ENCODE peak calls at places on chromosome 16, in five cellular contexts. T, C, J, W and M are unnamed samples.

GRCh38 chr16:68187505-68187904 is 48.4 kb downstream of the ESRP2 start:
- DNase-seq in T (no peak), C (no peak), J (no peak), W (no peak), M (no peak)

GRCh38 chr16:86700396-86700945 is 122.1 kb downstream of the FOXL1 start:
- DNase-seq in T (no peak), C (no peak), J (no peak), W (no peak), M (no peak)

GRCh38 chr16:81431554-81432353 is 12.9 kb upstream of the CMIP start:
- DNase-seq in T (no peak), C (no peak), J (no peak), W (no peak), M (no peak)

GRCh38 chr16:13307861-13308260 is 406.5 kb downstream of the SHISA9 start:
- DNase-seq in T (no peak), C (no peak), J (no peak), W (no peak), M (no peak)

GRCh38 chr16:56246051-56246817 is 54.9 kb downstream of the GNAO1 start:
- DNase-seq in T (no peak), C (no peak), J (no peak), W (peak), M (no peak)

GRCh38 chr16:89721644-89722391 is 481 bp downstream of the ZNF276 start:
- DNase-seq in T (no peak), C (no peak), J (no peak), W (no peak), M (no peak)

GRCh38 chr16:22685162-22685830 is 128.7 kb upstream of the HS3ST2 start:
- DNase-seq in T (no peak), C (no peak), J (no peak), W (no peak), M (no peak)

GRCh38 chr16:72860726-72861562 is 187.0 kb downstream of the ZFHX3 start:
- DNase-seq in T (no peak), C (no peak), J (no peak), W (no peak), M (no peak)

GRCh38 chr16:80317132-80318098 is 223.4 kb upstream of the DYNLRB2 start:
- DNase-seq in T (no peak), C (peak), J (no peak), W (no peak), M (no peak)

GRCh38 chr16:79714440-79714839 is 113.9 kb upstream of the MAF start:
- DNase-seq in T (no peak), C (no peak), J (no peak), W (no peak), M (no peak)

GRCh38 chr16:11618107-11618717 is 31.5 kb upstream of the LITAF start:
- DNase-seq in T (no peak), C (no peak), J (no peak), W (no peak), M (no peak)

GRCh38 chr16:22077700-22078313 is 14.5 kb upstream of the VWA3A start:
- DNase-seq in T (peak), C (peak), J (peak), W (peak), M (peak)

GRCh38 chr16:71426069-71426879 is 15.6 kb downstream of the TLE7 start:
- DNase-seq in T (peak), C (peak), J (peak), W (no peak), M (peak)

GRCh38 chr16:11743308-11744074 is 834 bp upstream of the TXNDC11 start:
- DNase-seq in T (peak), C (no peak), J (no peak), W (peak), M (no peak)

GRCh38 chr16:14181371-14182050 is 110.4 kb downstream of the MRTFB start:
- DNase-seq in T (peak), C (no peak), J (no peak), W (no peak), M (no peak)

GRCh38 chr16:80324371-80324770 is 216.4 kb upstream of the DYNLRB2 start:
- DNase-seq in T (no peak), C (no peak), J (no peak), W (no peak), M (no peak)

GRCh38 chr16:17408296-17408695 is 62.5 kb downstream of the XYLT1 start:
- DNase-seq in T (no peak), C (no peak), J (no peak), W (no peak), M (no peak)

GRCh38 chr16:52069866-52070265 is 477.1 kb downstream of the TOX3 start:
- DNase-seq in T (no peak), C (no peak), J (no peak), W (no peak), M (no peak)

GRCh38 chr16:11706180-11706742 is 36.4 kb downstream of the TXNDC11 start:
- DNase-seq in T (no peak), C (no peak), J (no peak), W (peak), M (no peak)

GRCh38 chr16:81779540-81780320 is 639 bp downstream of the PLCG2 start:
- DNase-seq in T (no peak), C (peak), J (no peak), W (no peak), M (no peak)

GRCh38 chr16:67961551-67961957 is 6.9 kb downstream of the SLC12A4 start:
- DNase-seq in T (no peak), C (no peak), J (no peak), W (no peak), M (no peak)

GRCh38 chr16:28534542-28535373 is 4.0 kb downstream of the NUPR1 start:
- DNase-seq in T (peak), C (no peak), J (no peak), W (peak), M (no peak)

GRCh38 chr16:81632392-81633146 is 146.5 kb upstream of the PLCG2 start:
- DNase-seq in T (peak), C (no peak), J (no peak), W (no peak), M (no peak)

GRCh38 chr16:15510992-15511391 is 76.6 kb downstream of the BMERB1 start:
- DNase-seq in T (no peak), C (no peak), J (no peak), W (no peak), M (no peak)

GRCh38 chr16:71479420-71479819 is 9.7 kb downstream of the ZNF19 start:
- DNase-seq in T (no peak), C (peak), J (no peak), W (peak), M (no peak)

GRCh38 chr16:66619534-66620418 is 15.3 kb downstream of the CMTM3 start:
- DNase-seq in T (no peak), C (no peak), J (no peak), W (no peak), M (no peak)

GRCh38 chr16:66293932-66294331 is 72.6 kb upstream of the CDH5 start:
- DNase-seq in T (no peak), C (no peak), J (peak), W (no peak), M (no peak)

GRCh38 chr16:83533193-83533592 is 274.6 kb upstream of the HSBP1 start:
- DNase-seq in T (no peak), C (no peak), J (no peak), W (peak), M (no peak)

GRCh38 chr16:1870365-1871082 is 1.4 kb downstream of the MEIOB start:
- DNase-seq in T (no peak), C (no peak), J (no peak), W (no peak), M (no peak)

GRCh38 chr16:83854420-83854819 is 44.5 kb upstream of the MLYCD start:
- DNase-seq in T (no peak), C (no peak), J (no peak), W (no peak), M (no peak)

GRCh38 chr16:67349172-67349571 is 22.6 kb downstream of the LRRC36 start:
- DNase-seq in T (no peak), C (no peak), J (no peak), W (no peak), M (no peak)

DNA sequence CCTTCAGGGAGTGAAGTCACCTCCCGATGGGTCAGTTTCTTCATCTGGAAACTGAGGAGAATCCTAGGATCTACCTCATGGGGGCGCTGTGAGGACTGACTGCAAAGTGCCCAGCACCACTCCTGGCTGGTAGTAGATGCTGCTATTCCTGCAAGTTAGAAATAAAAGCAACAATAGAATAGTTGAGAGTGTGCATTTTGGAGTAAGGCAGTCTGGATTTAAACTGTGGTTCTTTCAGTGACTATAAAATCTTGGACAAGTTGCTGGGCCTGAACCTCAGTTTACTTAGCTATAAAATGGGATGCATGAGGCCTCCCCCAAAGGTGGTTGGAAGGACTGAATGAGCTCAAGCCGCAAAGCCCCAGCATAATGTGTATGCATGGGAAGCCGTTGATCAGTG is 70.6 kb downstream of the CYB5B start:
- DNase-seq in T (no peak), C (peak), J (no peak), W (no peak), M (no peak)
- TF ChIP-seq CTCF in T (no peak), C (peak), J (no peak), W (no peak), M (peak)

GRCh38 chr16:57666353-57667068 is 1.6 kb upstream of the ADGRG3 start:
- DNase-seq in T (no peak), C (no peak), J (no peak), W (no peak), M (no peak)

GRCh38 chr16:57668259-57668563 is at the start of gene ADGRG3:
- DNase-seq in T (no peak), C (no peak), J (no peak), W (no peak), M (no peak)

GRCh38 chr16:57668630-57669475 is 747 bp downstream of the ADGRG3 start:
- DNase-seq in T (no peak), C (no peak), J (no peak), W (no peak), M (no peak)

GRCh38 chr16:57667069-57667525 is 1.0 kb upstream of the ADGRG3 start:
- DNase-seq in T (no peak), C (no peak), J (no peak), W (no peak), M (no peak)

GRCh38 chr16:57667526-57668258 is 414 bp upstream of the ADGRG3 start:
- DNase-seq in T (peak), C (peak), J (no peak), W (no peak), M (no peak)
- TF ChIP-seq CTCF in T (peak), C (peak), J (no peak), W (no peak), M (no peak)

GRCh38 chr16:3115011-3115410 is 2.6 kb downstream of the ZNF205 start:
- DNase-seq in T (no peak), C (no peak), J (no peak), W (no peak), M (peak)

GRCh38 chr16:3115561-3115960 is 3.2 kb downstream of the ZNF205 start:
- DNase-seq in T (no peak), C (peak), J (no peak), W (no peak), M (peak)

GRCh38 chr16:3112881-3113574 is 642 bp downstream of the ZNF205 start:
- DNase-seq in T (no peak), C (no peak), J (no peak), W (no peak), M (peak)

GRCh38 chr16:3113765-3114479 is 1.5 kb downstream of the ZNF205 start:
- DNase-seq in T (no peak), C (no peak), J (no peak), W (no peak), M (peak)

DNA sequence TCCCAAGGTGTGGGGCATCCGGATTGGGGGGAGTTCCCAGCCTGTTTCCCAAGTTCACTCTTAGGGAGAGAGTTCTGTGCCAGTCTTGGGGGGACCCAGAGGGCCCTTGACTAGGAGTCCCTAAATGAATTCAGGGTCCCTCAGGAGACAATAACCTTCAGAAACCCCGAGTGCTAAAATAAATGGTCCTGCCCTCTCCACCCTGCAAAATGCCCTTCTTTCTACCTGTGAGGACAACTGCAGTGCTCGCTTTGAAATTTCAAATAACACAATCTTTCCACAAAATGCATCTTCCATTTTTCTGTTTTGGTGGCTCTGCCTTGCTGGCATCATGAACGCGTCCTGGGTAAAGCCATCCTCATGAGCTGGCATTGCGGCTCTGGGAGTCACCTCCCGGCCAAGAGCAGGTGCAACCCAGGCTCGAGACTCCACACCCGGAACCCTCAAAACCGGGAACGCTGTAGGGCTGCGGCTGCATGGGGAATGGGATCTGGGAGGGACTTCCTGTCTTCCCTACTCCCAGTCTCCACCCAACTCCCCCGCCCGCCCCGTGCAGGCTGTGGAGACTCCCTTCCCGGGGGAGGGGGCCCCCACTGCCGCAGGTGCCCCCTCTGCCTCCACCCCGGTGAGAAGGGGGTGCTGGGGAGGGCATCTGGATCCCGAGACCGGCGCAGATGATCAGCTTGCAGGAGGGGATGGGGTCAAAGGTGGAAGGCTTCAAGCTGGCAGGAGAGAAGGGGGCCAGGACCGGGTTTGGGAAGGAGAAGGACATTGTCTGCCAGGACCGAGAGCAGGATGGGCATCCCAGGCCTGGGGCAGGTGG is at the start of gene ZNF205:
- DNase-seq in T (no peak), C (peak), J (peak), W (peak), M (peak)
- TF ChIP-seq CTCF in T (no peak), C (no peak), J (no peak), W (no peak), M (no peak)

GRCh38 chr16:29900102-29900887 is at the start of gene ASPHD1:
- DNase-seq in T (peak), C (peak), J (peak), W (peak), M (peak)

GRCh38 chr16:29900888-29901606 is 759 bp downstream of the ASPHD1 start:
- DNase-seq in T (no peak), C (no peak), J (no peak), W (no peak), M (no peak)

GRCh38 chr16:29898786-29899515 is 399 bp downstream of the SEZ6L2 start:
- DNase-seq in T (no peak), C (peak), J (peak), W (no peak), M (no peak)

GRCh38 chr16:29898135-29898534 is 1.2 kb downstream of the SEZ6L2 start:
- DNase-seq in T (no peak), C (peak), J (no peak), W (no peak), M (no peak)

GRCh38 chr16:29899516-29900101 is at the start of gene SEZ6L2:
- DNase-seq in T (peak), C (peak), J (peak), W (peak), M (peak)
- TF ChIP-seq CTCF in T (no peak), C (no peak), J (no peak), W (peak), M (no peak)

GRCh38 chr16:9481749-9482148 is 390.3 kb downstream of the HAPSTR1 start:
- DNase-seq in T (no peak), C (no peak), J (no peak), W (no peak), M (no peak)
- TF ChIP-seq CTCF in T (no peak), C (no peak), J (no peak), W (no peak), M (no peak)

GRCh38 chr16:88308441-88309173 is 74.2 kb upstream of the ZNF469 start:
- DNase-seq in T (no peak), C (no peak), J (no peak), W (no peak), M (no peak)
- TF ChIP-seq CTCF in T (no peak), C (no peak), J (no peak), W (no peak), M (no peak)

GRCh38 chr16:48901712-48902374 is 291.9 kb upstream of the N4BP1 start:
- DNase-seq in T (no peak), C (peak), J (no peak), W (no peak), M (no peak)
- TF ChIP-seq CTCF in T (no peak), C (no peak), J (no peak), W (no peak), M (no peak)